ENCODE peak calls at places on chromosomes 4 and X, in eight cellular contexts. J, M, V, W, P, T, E and G are unnamed samples.

GRCh38 chrX:115949900-115950822 is 220.4 kb upstream of the AGTR2 start:
- DNase-seq in T (no peak), V (no peak), E (peak), J (peak), M (no peak), P (peak), W (peak), G (peak)

GRCh38 chrX:101190736-101191135 is 28.9 kb upstream of the DRP2 start:
- DNase-seq in V (no peak), M (no peak), P (no peak), J (no peak), E (no peak), T (no peak), W (no peak), G (no peak)

GRCh38 chrX:6279277-6279909 is 50.7 kb upstream of the NLGN4X start:
- DNase-seq in J (no peak), T (no peak), M (no peak), V (no peak), W (no peak), E (no peak), P (no peak), G (no peak)

GRCh38 chr4:26330186-26330787 is 9.5 kb downstream of the RBPJ start:
- DNase-seq in M (peak), J (no peak), P (peak), E (no peak), W (no peak), V (peak), T (no peak), G (peak)

GRCh38 chr4:7364979-7365378 is 69.8 kb downstream of the PSAPL1 start:
- DNase-seq in J (no peak), T (no peak), W (no peak), P (no peak), M (no peak), E (no peak), V (peak), G (peak)

GRCh38 chr4:24078347-24078962 is 188.6 kb upstream of the PPARGC1A start:
- DNase-seq in V (no peak), M (no peak), J (no peak), W (no peak), T (no peak), P (no peak), E (no peak), G (no peak)

GRCh38 chrX:63250253-63250868 is 100.8 kb downstream of the SPIN4 start:
- DNase-seq in W (peak), P (no peak), J (no peak), M (peak), T (no peak), V (no peak), E (no peak), G (no peak)

GRCh38 chr4:175308236-175308635 is 390.1 kb downstream of the ADAM29 start:
- DNase-seq in T (no peak), P (no peak), J (no peak), V (no peak), M (no peak), E (no peak), W (no peak), G (no peak)

GRCh38 chr4:152385551-152385950 is 150.3 kb downstream of the FBXW7 start:
- DNase-seq in E (no peak), V (peak), P (peak), W (no peak), J (no peak), T (no peak), M (no peak), G (peak)

GRCh38 chr4:73589887-73590801 is 30.1 kb downstream of the RASSF6 start:
- DNase-seq in T (no peak), E (no peak), M (no peak), P (peak), J (no peak), V (peak), W (no peak), G (peak)

GRCh38 chrX:148592595-148592994 is 92.2 kb downstream of the AFF2 start:
- DNase-seq in E (no peak), W (no peak), M (no peak), V (no peak), T (no peak), J (no peak), P (no peak), G (peak)

GRCh38 chr4:10856271-10856670 is 171.7 kb upstream of the CLNK start:
- DNase-seq in E (no peak), M (no peak), J (no peak), T (no peak), V (no peak), P (no peak), W (no peak), G (no peak)

GRCh38 chr4:89111833-89112563 is 665 bp downstream of the TIGD2 start:
- DNase-seq in J (no peak), P (no peak), V (no peak), T (no peak), E (no peak), W (no peak), M (no peak), G (peak)

GRCh38 chr4:182749768-182750167 is 167.4 kb downstream of the DCTD start:
- DNase-seq in E (no peak), M (no peak), T (no peak), W (no peak), P (peak), J (no peak), V (peak), G (peak)

GRCh38 chr4:48639816-48640215 is 140.3 kb downstream of the FRYL start:
- DNase-seq in T (no peak), M (no peak), V (no peak), P (no peak), W (no peak), J (no peak), E (no peak), G (no peak)

GRCh38 chrX:22389544-22390243 is 117.0 kb downstream of the CBLL2 start:
- DNase-seq in W (no peak), E (no peak), T (no peak), J (no peak), P (peak), V (peak), M (no peak), G (peak)

GRCh38 chr4:30870513-30870912 is 150.3 kb downstream of the PCDH7 start:
- DNase-seq in P (no peak), T (no peak), V (no peak), M (no peak), W (no peak), J (no peak), E (no peak), G (no peak)

GRCh38 chrX:20374866-20375530 is 108.3 kb upstream of the RPS6KA3 start:
- DNase-seq in E (no peak), W (no peak), J (no peak), M (no peak), P (no peak), V (no peak), T (no peak), G (no peak)

GRCh38 chr4:141046255-141046654 is 87.0 kb downstream of the RNF150 start:
- DNase-seq in P (no peak), E (peak), T (no peak), J (no peak), V (no peak), M (no peak), W (no peak), G (no peak)

GRCh38 chr4:105979506-105979905 is 84.2 kb downstream of the NPNT start:
- DNase-seq in E (no peak), W (no peak), M (no peak), V (no peak), T (no peak), P (no peak), J (no peak), G (no peak)

GRCh38 chrX:148649145-148649645 is 148.8 kb downstream of the AFF2 start:
- DNase-seq in J (no peak), M (no peak), T (no peak), P (no peak), V (no peak), E (no peak), W (no peak), G (peak)

GRCh38 chr4:3254302-3255131 is 5.6 kb downstream of the MSANTD1 start:
- DNase-seq in J (no peak), E (peak), W (no peak), V (no peak), T (no peak), P (no peak), M (no peak), G (no peak)

GRCh38 chrX:116246261-116246660 is 75.7 kb downstream of the AGTR2 start:
- DNase-seq in W (no peak), P (no peak), V (no peak), E (no peak), M (no peak), T (no peak), J (no peak), G (no peak)

GRCh38 chr4:65242156-65242846 is 428.0 kb downstream of the EPHA5 start:
- DNase-seq in T (no peak), E (no peak), J (no peak), V (no peak), W (no peak), M (no peak), P (peak), G (no peak)

GRCh38 chr4:81352476-81352875 is 119.2 kb downstream of the RASGEF1B start:
- DNase-seq in P (no peak), T (no peak), E (no peak), W (no peak), V (no peak), M (no peak), J (no peak), G (no peak)

GRCh38 chr4:99644453-99644852 is 13.2 kb downstream of the C4orf54 start:
- DNase-seq in P (no peak), V (no peak), J (no peak), T (no peak), M (no peak), E (no peak), W (no peak), G (no peak)